ENCODE peak calls at places on chromosome 14, in ten cellular contexts. X, H, T, D, Q, G, N, Z, P and W are unnamed samples.

GRCh38 chr14:99968156-99968920 is 96.9 kb upstream of the EVL start:
- DNase-seq in D (peak; percentile 93), G (no peak), P (no peak), T (no peak), X (no peak), Q (no peak), Z (peak; percentile 62), H (no peak), N (peak; percentile 96), W (no peak)

GRCh38 chr14:103138483-103139370 is 15.5 kb downstream of the TNFAIP2 start:
- DNase-seq in X (no peak), N (no peak), P (no peak), T (peak; percentile 65), H (no peak), Z (no peak), Q (peak; percentile 68), D (no peak), G (no peak), W (no peak)

GRCh38 chr14:67524152-67524963 is 8.7 kb upstream of the PLEKHH1 start:
- DNase-seq in P (no peak), D (no peak), T (no peak), Z (no peak), Q (no peak), H (no peak), N (peak; percentile 9), X (no peak), G (no peak), W (no peak)

GRCh38 chr14:22088614-22089359 is 415.2 kb upstream of the OR4E1 start:
- DNase-seq in H (no peak), X (no peak), G (no peak), N (peak; percentile 4), Q (no peak), P (no peak), D (no peak), Z (peak; percentile 49), T (no peak), W (peak; percentile 83)

GRCh38 chr14:37172936-37173613 is 669 bp upstream of the SLC25A21 start:
- DNase-seq in P (no peak), N (no peak), G (no peak), H (no peak), Z (no peak), T (no peak), X (no peak), Q (no peak), D (no peak), W (no peak)

GRCh38 chr14:64708148-64709004 is 4.2 kb downstream of the PLEKHG3 start:
- DNase-seq in T (peak; percentile 59), G (no peak), D (peak; percentile 42), Q (peak; percentile 96), P (no peak), X (peak; percentile 87), H (no peak), N (peak; percentile 74), Z (peak; percentile 89), W (no peak)

GRCh38 chr14:48398675-48399282 is 723.4 kb upstream of the MDGA2 start:
- DNase-seq in Z (peak; percentile 19), P (peak; percentile 58), N (peak; percentile 33), T (peak; percentile 66), H (peak; percentile 33), D (peak; percentile 45), G (peak; percentile 30), Q (peak; percentile 88), X (peak; percentile 66), W (peak; percentile 19)

GRCh38 chr14:55399183-55399582 is 12.4 kb downstream of the ATG14 start:
- DNase-seq in T (no peak), G (no peak), X (no peak), H (no peak), D (no peak), Q (no peak), Z (no peak), P (no peak), N (no peak), W (no peak)

GRCh38 chr14:91163316-91163715 is 49.4 kb downstream of the DGLUCY start:
- DNase-seq in P (no peak), H (no peak), Z (no peak), X (no peak), G (no peak), N (no peak), Q (no peak), D (no peak), T (no peak), W (no peak)

GRCh38 chr14:28762949-28763313 is 3.7 kb upstream of the FOXG1 start:
- DNase-seq in P (no peak), G (no peak), X (no peak), N (no peak), D (no peak), T (peak; percentile 32), Z (no peak), H (no peak), Q (no peak), W (no peak)

GRCh38 chr14:97299661-97300060 is 502.5 kb downstream of the VRK1 start:
- DNase-seq in D (no peak), P (no peak), H (no peak), N (no peak), T (peak; percentile 55), X (no peak), Q (peak; percentile 50), G (no peak), Z (no peak), W (no peak)

GRCh38 chr14:95121911-95122696 is 35.2 kb downstream of the DICER1 start:
- DNase-seq in P (no peak), N (no peak), X (no peak), Z (no peak), T (no peak), Q (no peak), H (no peak), D (no peak), G (no peak), W (peak; percentile 35)

GRCh38 chr14:95117937-95118726 is 39.2 kb downstream of the DICER1 start:
- DNase-seq in H (no peak), X (no peak), Q (peak; percentile 24), P (no peak), T (no peak), N (no peak), G (no peak), D (no peak), Z (no peak), W (no peak)

GRCh38 chr14:95125156-95125555 is 32.2 kb downstream of the DICER1 start:
- DNase-seq in H (no peak), Q (peak; percentile 43), T (no peak), Z (no peak), D (no peak), P (no peak), G (no peak), N (no peak), X (no peak), W (no peak)

GRCh38 chr14:95123895-95124579 is 33.3 kb downstream of the DICER1 start:
- DNase-seq in Q (no peak), X (no peak), P (no peak), T (no peak), G (no peak), Z (no peak), H (no peak), N (no peak), D (no peak), W (no peak)

GRCh38 chr14:95119336-95119735 is 38.0 kb downstream of the DICER1 start:
- DNase-seq in N (no peak), H (no peak), P (no peak), G (no peak), Q (no peak), Z (no peak), T (peak; percentile 33), X (no peak), D (no peak), W (no peak)
- H3K4me1 ChIP-seq in N (no peaks in the 10 kb centered on the region), H (no peaks in the 10 kb centered on the region), P (no peaks in the 10 kb centered on the region), G (peaks cover 3% of the 10 kb centered on the region), Q (peaks cover 11% of the 10 kb centered on the region), Z (no peaks in the 10 kb centered on the region), T (peaks cover 28% of the 10 kb centered on the region), X (no peaks in the 10 kb centered on the region), D (no peaks in the 10 kb centered on the region), W (no peaks in the 10 kb centered on the region)

GRCh38 chr14:80982711-80983110 is 27.3 kb downstream of the TSHR start:
- DNase-seq in H (no peak), Z (no peak), T (peak; percentile 55), Q (no peak), N (peak; percentile 9), G (no peak), D (no peak), P (no peak), X (no peak), W (no peak)

GRCh38 chr14:80979951-80980350 is 24.5 kb downstream of the TSHR start:
- DNase-seq in Q (no peak), Z (no peak), T (no peak), D (no peak), X (no peak), G (no peak), N (no peak), P (no peak), H (no peak), W (no peak)

GRCh38 chr14:80981673-80982072 is 26.3 kb downstream of the TSHR start:
- DNase-seq in D (no peak), G (no peak), Q (no peak), X (no peak), Z (no peak), N (no peak), T (no peak), P (no peak), H (no peak), W (no peak)

GRCh38 chr14:80978403-80978802 is 23.0 kb downstream of the TSHR start:
- DNase-seq in X (no peak), G (no peak), H (no peak), D (no peak), P (peak; percentile 94), Q (peak; percentile 5), Z (no peak), T (no peak), N (no peak), W (no peak)

DNA sequence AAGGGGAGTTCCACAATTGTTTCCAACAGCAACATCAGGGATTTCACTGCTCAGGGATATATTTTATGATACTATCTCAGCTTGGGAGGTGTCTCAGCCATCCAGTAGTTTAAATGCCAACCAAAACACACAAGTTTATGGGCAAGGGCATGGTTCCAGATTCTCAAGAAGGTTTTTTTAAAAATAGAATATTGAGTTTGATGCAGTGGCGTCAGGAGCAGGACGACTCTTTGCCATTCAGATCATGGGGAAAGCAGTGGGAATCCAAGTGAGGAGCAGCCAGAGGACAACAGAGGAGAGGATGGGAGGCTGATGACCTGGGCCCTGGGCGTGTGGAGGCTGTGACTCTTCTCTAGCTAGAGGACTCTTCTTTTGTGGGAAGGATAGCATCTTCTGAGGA is 25.7 kb downstream of the TSHR start:
- DNase-seq in P (no peak), Z (no peak), G (no peak), N (no peak), T (no peak), H (no peak), X (no peak), D (no peak), Q (no peak), W (no peak)
- H3K27ac ChIP-seq in P (no peak overlapping the region), Z (no peak overlapping the region), G (no peak overlapping the region), N (no peak overlapping the region), T (no peak overlapping the region), H (no peak overlapping the region), X (no peak overlapping the region), D (no peak overlapping the region), Q (no peak overlapping the region), W (no peak overlapping the region)

GRCh38 chr14:40398981-40399380 is 966.7 kb upstream of the FBXO33 start:
- DNase-seq in X (no peak), P (no peak), D (no peak), T (no peak), G (no peak), Q (no peak), Z (no peak), H (no peak), N (no peak), W (no peak)
- H2AFZ ChIP-seq in X (no peak overlapping the region), P (no peak overlapping the region), D (no peak overlapping the region), T (no peak overlapping the region), G (no peak overlapping the region), Q (no peak overlapping the region), Z (no peak overlapping the region), H (no peak overlapping the region), N (no peak overlapping the region), W (no peak overlapping the region)

GRCh38 chr14:70908918-70909641 is 1.8 kb downstream of the PCNX1 start:
- DNase-seq in X (no peak), Q (no peak), T (no peak), Z (peak; percentile 35), H (no peak), D (no peak), P (no peak), N (no peak), G (no peak), W (no peak)
- H3K4me1 ChIP-seq in X (peaks cover 14% of the 10 kb centered on the region), Q (peaks cover 42% of the 10 kb centered on the region), T (peaks cover 46% of the 10 kb centered on the region), Z (peaks cover 27% of the 10 kb centered on the region), H (peaks cover 9% of the 10 kb centered on the region), D (peaks cover 46% of the 10 kb centered on the region), P (peaks cover 15% of the 10 kb centered on the region), N (peaks cover 3% of the 10 kb centered on the region), G (peaks cover 7% of the 10 kb centered on the region), W (peaks cover 28% of the 10 kb centered on the region)